ENCODE peak calls at places on chromosomes 2 and 18, in ten cellular contexts. B is iris pigment epithelial cell; M is GM20000; H is effector CD4-positive, alpha-beta T cell; G is KBM-7; U is RWPE1; W is HEK293T; O is Calu3; P is Kasumi-1; J is B cell. F is an unnamed sample.

GRCh38 chr2:180655393-180655792 is 325.0 kb upstream of the UBE2E3 start:
- DNase-seq in B (no peak), M (no peak), J (no peak), G (no peak), H (no peak), O (no peak), U (no peak), W (no peak), P (no peak), F (no peak)

GRCh38 chr18:79371536-79372210 is 24.1 kb upstream of the NFATC1 start:
- DNase-seq in U (no peak), O (no peak), P (peak), B (no peak), W (no peak), J (no peak), M (peak), G (peak), H (no peak), F (no peak)

GRCh38 chr2:151765760-151766159 is 31.5 kb upstream of the NEB start:
- DNase-seq in B (no peak), H (no peak), U (no peak), W (peak), O (no peak), G (no peak), P (no peak), M (peak), J (peak), F (no peak)

GRCh38 chr2:45843136-45843535 is 191.7 kb downstream of the PRKCE start:
- DNase-seq in W (no peak), O (no peak), U (no peak), G (no peak), B (no peak), J (no peak), H (no peak), P (no peak), M (peak), F (no peak)

GRCh38 chr18:75220786-75221355 is 10.3 kb downstream of the TSHZ1 start:
- DNase-seq in H (no peak), M (no peak), G (no peak), J (no peak), B (no peak), P (no peak), O (no peak), U (no peak), W (no peak), F (no peak)

GRCh38 chr2:127810637-127811396 is at the start of gene WDR33:
- DNase-seq in B (peak), W (peak), M (peak), O (peak), G (peak), J (peak), U (peak), P (peak), H (peak), F (peak)

GRCh38 chr2:100886054-100886453 is 66.1 kb downstream of the NPAS2 start:
- DNase-seq in U (no peak), P (no peak), O (no peak), B (no peak), J (no peak), M (no peak), G (no peak), W (no peak), H (no peak), F (no peak)

GRCh38 chr2:130823886-130824491 is 12.7 kb upstream of the ARHGEF4 start:
- DNase-seq in J (no peak), O (no peak), H (no peak), M (peak), U (no peak), G (no peak), B (no peak), P (no peak), W (no peak), F (no peak)

GRCh38 chr2:37615808-37616673 is 55.4 kb downstream of the CDC42EP3 start:
- DNase-seq in O (no peak), P (peak), W (no peak), H (peak), B (no peak), J (peak), M (no peak), G (no peak), U (no peak), F (no peak)

GRCh38 chr2:62972601-62973000 is 78.0 kb upstream of the OTX1 start:
- DNase-seq in W (no peak), P (no peak), B (no peak), O (no peak), G (no peak), U (no peak), J (no peak), H (no peak), M (no peak), F (no peak)

GRCh38 chr2:160247295-160247694 is 47.2 kb upstream of the ITGB6 start:
- DNase-seq in B (no peak), W (no peak), J (no peak), H (no peak), O (no peak), U (no peak), P (no peak), M (no peak), G (no peak), F (no peak)

GRCh38 chr2:98870516-98871158 is 65.4 kb downstream of the CRACDL start:
- DNase-seq in G (no peak), H (no peak), P (no peak), B (no peak), J (no peak), M (no peak), W (peak), U (no peak), O (no peak), F (no peak)

GRCh38 chr2:152718909-152719645 is 657 bp downstream of the ARL6IP6 start:
- DNase-seq in W (peak), P (peak), G (peak), J (no peak), O (peak), U (peak), H (peak), B (peak), M (peak), F (no peak)

GRCh38 chr2:70300771-70301343 is 1.0 kb downstream of the FAM136A start:
- DNase-seq in P (no peak), W (no peak), O (no peak), G (no peak), H (no peak), B (no peak), U (no peak), M (no peak), J (no peak), F (no peak)

GRCh38 chr2:162403884-162404283 is 60.0 kb downstream of the GCA start:
- DNase-seq in M (no peak), O (no peak), G (no peak), P (no peak), W (no peak), J (no peak), H (no peak), U (peak), B (peak), F (no peak)

GRCh38 chr18:67363694-67364093 is 152.8 kb downstream of the DSEL start:
- DNase-seq in H (no peak), P (no peak), U (no peak), G (no peak), W (no peak), J (no peak), B (no peak), M (no peak), O (no peak), F (no peak)

GRCh38 chr2:218898109-218898878 is 17.6 kb downstream of the WNT10A start:
- DNase-seq in M (peak), O (peak), P (peak), H (peak), B (no peak), U (peak), W (peak), G (peak), J (peak), F (no peak)

GRCh38 chr18:57353137-57353939 is 981 bp downstream of the ST8SIA3 start:
- DNase-seq in P (no peak), O (no peak), J (no peak), M (peak), H (no peak), G (no peak), B (no peak), W (no peak), U (no peak), F (no peak)

GRCh38 chr18:54479365-54479764 is 111.7 kb upstream of the DYNAP start:
- DNase-seq in O (no peak), G (no peak), B (no peak), W (no peak), P (no peak), U (no peak), J (no peak), H (no peak), M (no peak), F (no peak)

GRCh38 chr2:224369028-224369632 is 32.8 kb downstream of the FAM124B start:
- DNase-seq in B (peak), W (peak), P (peak), O (peak), M (peak), U (peak), J (peak), H (no peak), G (peak), F (no peak)

GRCh38 chr2:96599941-96600340 is 38.2 kb downstream of the KANSL3 start:
- DNase-seq in O (no peak), P (no peak), W (no peak), U (peak), M (no peak), G (no peak), B (no peak), H (no peak), J (no peak), F (no peak)

GRCh38 chr2:35067420-35067819 is 1288.2 kb upstream of the CRIM1 start:
- DNase-seq in W (no peak), B (no peak), J (no peak), M (no peak), O (no peak), H (no peak), P (no peak), U (no peak), G (no peak), F (no peak)

GRCh38 chr2:8612734-8613179 is 69.1 kb upstream of the ID2 start:
- DNase-seq in J (no peak), P (no peak), M (no peak), U (no peak), G (no peak), W (no peak), O (no peak), B (no peak), H (no peak), F (no peak)

GRCh38 chr18:26480897-26481795 is 67.2 kb downstream of the KCTD1 start:
- DNase-seq in U (peak), W (no peak), B (peak), J (no peak), G (no peak), P (no peak), O (peak), M (no peak), H (no peak), F (peak)

GRCh38 chr2:57848723-57849122 is 197.9 kb upstream of the VRK2 start:
- DNase-seq in W (no peak), U (no peak), O (no peak), B (no peak), J (no peak), M (no peak), G (no peak), H (no peak), P (no peak), F (no peak)

GRCh38 chr2:61816480-61817355 is 37.1 kb downstream of the FAM161A start:
- DNase-seq in W (no peak), U (no peak), P (no peak), B (peak), J (no peak), H (no peak), O (no peak), G (no peak), M (no peak), F (no peak)

GRCh38 chr2:9251154-9252001 is 44.8 kb downstream of the ASAP2 start:
- DNase-seq in J (no peak), P (no peak), B (peak), W (no peak), U (peak), M (no peak), H (no peak), O (peak), G (no peak), F (no peak)

GRCh38 chr2:239466046-239466754 is 65.4 kb upstream of the HDAC4 start:
- DNase-seq in J (no peak), G (no peak), W (no peak), U (no peak), H (no peak), P (no peak), O (no peak), M (no peak), B (no peak), F (no peak)

GRCh38 chr2:46339200-46339599 is 42.0 kb downstream of the EPAS1 start:
- DNase-seq in U (no peak), M (no peak), O (no peak), H (no peak), J (no peak), G (no peak), P (no peak), B (no peak), W (no peak), F (no peak)

GRCh38 chr2:74555610-74556103 is 1.1 kb downstream of the DOK1 start:
- DNase-seq in G (peak), H (no peak), B (no peak), O (no peak), P (peak), J (no peak), M (no peak), W (no peak), U (no peak), F (no peak)

F was measured in AG09319.